ENCODE peak calls at places on chromosomes 13 and 19, in four cellular contexts. One of them, this sample, is unnamed.

GRCh38 chr19:49771674-49772139 is 4.9 kb downstream of the AP2A1 start:
- DNase-seq in K562: no peak
- DNase-seq in WTC11: no peak
- DNase-seq in H1: no peak
- DNase-seq in this sample: no peak

GRCh38 chr19:14112809-14113385 is 4.7 kb downstream of the PRKACA start:
- DNase-seq in WTC11: no peak
- DNase-seq in H1: no peak
- DNase-seq in K562: no peak
- DNase-seq in this sample: no peak

GRCh38 chr19:17526922-17527321 is 15.5 kb downstream of the PGLS start:
- DNase-seq in WTC11: no peak
- DNase-seq in H1: no peak
- DNase-seq in K562: no peak
- DNase-seq in this sample: no peak

GRCh38 chr19:10291554-10292205 is 1.9 kb downstream of the ICAM5 start:
- DNase-seq in K562: no peak
- DNase-seq in WTC11: no peak
- DNase-seq in H1: peak; percentile 55
- DNase-seq in this sample: no peak

GRCh38 chr13:113591750-113592149 is 7.2 kb downstream of the TFDP1 start:
- DNase-seq in H1: peak; percentile 33
- DNase-seq in WTC11: no peak
- DNase-seq in K562: no peak
- DNase-seq in this sample: peak; percentile 11

GRCh38 chr19:50638576-50638975 is 1.1 kb downstream of the SYT3 start:
- DNase-seq in H1: no peak
- DNase-seq in K562: no peak
- DNase-seq in WTC11: no peak
- DNase-seq in this sample: no peak

GRCh38 chr19:2964874-2965273 is 12.5 kb upstream of the TLE6 start:
- DNase-seq in K562: no peak
- DNase-seq in H1: no peak
- DNase-seq in WTC11: no peak
- DNase-seq in this sample: no peak

GRCh38 chr19:36128392-36128736 is 11.5 kb upstream of the CAPNS1 start:
- DNase-seq in WTC11: peak; percentile 44
- DNase-seq in K562: peak; percentile 29
- DNase-seq in H1: no peak
- DNase-seq in this sample: peak; percentile 44

GRCh38 chr13:40026741-40027140 is 371.3 kb downstream of the COG6 start:
- DNase-seq in K562: no peak
- DNase-seq in WTC11: no peak
- DNase-seq in H1: no peak
- DNase-seq in this sample: no peak

GRCh38 chr19:36225219-36225892 is 10.4 kb downstream of the ZNF146 start:
- DNase-seq in K562: no peak
- DNase-seq in WTC11: no peak
- DNase-seq in H1: no peak
- DNase-seq in this sample: no peak

GRCh38 chr19:11673608-11674041 is 65.1 kb downstream of the ZNF823 start:
- DNase-seq in H1: peak; percentile 80
- DNase-seq in WTC11: peak; percentile 84
- DNase-seq in K562: peak; percentile 37
- DNase-seq in this sample: no peak

GRCh38 chr19:48182434-48182833 is 12.0 kb downstream of the ZSWIM9 start:
- DNase-seq in H1: peak; percentile 54
- DNase-seq in WTC11: peak; percentile 32
- DNase-seq in K562: no peak
- DNase-seq in this sample: no peak

GRCh38 chr19:11381535-11382369 is 2.4 kb downstream of the EPOR start:
- DNase-seq in K562: no peak
- DNase-seq in WTC11: peak; percentile 89
- DNase-seq in H1: peak; percentile 90
- DNase-seq in this sample: peak; percentile 82

GRCh38 chr19:55670280-55671053 is 4.6 kb upstream of the EPN1 start:
- DNase-seq in H1: no peak
- DNase-seq in K562: no peak
- DNase-seq in WTC11: peak; percentile 31
- DNase-seq in this sample: no peak

GRCh38 chr19:21487969-21488368 is 17.4 kb upstream of the ZNF429 start:
- DNase-seq in K562: no peak
- DNase-seq in WTC11: no peak
- DNase-seq in H1: no peak
- DNase-seq in this sample: no peak

GRCh38 chr19:48284891-48285290 is 15.0 kb downstream of the ZNF114 start:
- DNase-seq in H1: no peak
- DNase-seq in WTC11: no peak
- DNase-seq in K562: no peak
- DNase-seq in this sample: no peak

GRCh38 chr13:112574476-112575294 is 13.3 kb downstream of the TUBGCP3 start:
- DNase-seq in H1: no peak
- DNase-seq in K562: no peak
- DNase-seq in WTC11: no peak
- DNase-seq in this sample: no peak

GRCh38 chr13:99067160-99067985 is 89.5 kb upstream of the DOCK9 start:
- DNase-seq in K562: no peak
- DNase-seq in WTC11: no peak
- DNase-seq in H1: no peak
- DNase-seq in this sample: no peak

GRCh38 chr19:18725755-18726416 is 42.4 kb downstream of the CRTC1 start:
- DNase-seq in H1: no peak
- DNase-seq in K562: no peak
- DNase-seq in WTC11: no peak
- DNase-seq in this sample: no peak

GRCh38 chr19:19192910-19193423 is 909 bp downstream of the RFXANK start:
- DNase-seq in H1: no peak
- DNase-seq in K562: peak; percentile 66
- DNase-seq in WTC11: no peak
- DNase-seq in this sample: no peak

GRCh38 chr19:4715529-4716221 is 8.0 kb downstream of the DPP9 start:
- DNase-seq in K562: no peak
- DNase-seq in WTC11: no peak
- DNase-seq in H1: no peak
- DNase-seq in this sample: peak; percentile 15

GRCh38 chr19:31340059-31341025 is 8.9 kb downstream of the TSHZ3 start:
- DNase-seq in WTC11: no peak
- DNase-seq in K562: no peak
- DNase-seq in H1: peak; percentile 45
- DNase-seq in this sample: peak; percentile 74

GRCh38 chr19:4454952-4455738 is 2.4 kb downstream of the UBXN6 start:
- DNase-seq in WTC11: no peak
- DNase-seq in K562: peak; percentile 75
- DNase-seq in H1: no peak
- DNase-seq in this sample: no peak

GRCh38 chr19:38234615-38235014 is 10.6 kb upstream of the DPF1 start:
- DNase-seq in K562: no peak
- DNase-seq in H1: no peak
- DNase-seq in WTC11: no peak
- DNase-seq in this sample: no peak

GRCh38 chr13:110417537-110417908 is 110.4 kb downstream of the COL4A2 start:
- DNase-seq in WTC11: no peak
- DNase-seq in K562: no peak
- DNase-seq in H1: no peak
- DNase-seq in this sample: no peak

GRCh38 chr19:6253886-6254285 is 25.9 kb downstream of the MLLT1 start:
- DNase-seq in K562: no peak
- DNase-seq in WTC11: no peak
- DNase-seq in H1: no peak
- DNase-seq in this sample: no peak

GRCh38 chr19:6092329-6093286 is 17.7 kb downstream of the RFX2 start:
- DNase-seq in WTC11: peak; percentile 68
- DNase-seq in H1: no peak
- DNase-seq in K562: peak; percentile 79
- DNase-seq in this sample: no peak

GRCh38 chr13:109867766-109868165 is 81.4 kb upstream of the IRS2 start:
- DNase-seq in H1: no peak
- DNase-seq in K562: no peak
- DNase-seq in WTC11: no peak
- DNase-seq in this sample: no peak

GRCh38 chr13:83325454-83325853 is 556.8 kb downstream of the SLITRK1 start:
- DNase-seq in K562: no peak
- DNase-seq in H1: no peak
- DNase-seq in WTC11: no peak
- DNase-seq in this sample: no peak

GRCh38 chr13:111121421-111121820 is 6.3 kb downstream of the ARHGEF7 start:
- DNase-seq in K562: no peak
- DNase-seq in H1: peak; percentile 40
- DNase-seq in WTC11: no peak
- DNase-seq in this sample: no peak

GRCh38 chr13:21434588-21434987 is 24.5 kb downstream of the ZDHHC20 start:
- DNase-seq in K562: no peak
- DNase-seq in WTC11: no peak
- DNase-seq in H1: no peak
- DNase-seq in this sample: no peak

GRCh38 chr13:85521586-85521985 is 277.6 kb downstream of the SLITRK6 start:
- DNase-seq in WTC11: no peak
- DNase-seq in K562: no peak
- DNase-seq in H1: no peak
- DNase-seq in this sample: no peak

GRCh38 chr19:2032296-2032941 is 16.9 kb upstream of the BTBD2 start:
- DNase-seq in WTC11: no peak
- DNase-seq in K562: no peak
- DNase-seq in H1: peak; percentile 55
- DNase-seq in this sample: peak; percentile 91

GRCh38 chr19:19677579-19677978 is 8.9 kb downstream of the ZNF101 start:
- DNase-seq in H1: no peak
- DNase-seq in K562: no peak
- DNase-seq in WTC11: no peak
- DNase-seq in this sample: no peak

GRCh38 chr13:50213526-50213925 is 198.3 kb downstream of the KCNRG start:
- DNase-seq in H1: no peak
- DNase-seq in K562: no peak
- DNase-seq in WTC11: no peak
- DNase-seq in this sample: no peak

DNA sequence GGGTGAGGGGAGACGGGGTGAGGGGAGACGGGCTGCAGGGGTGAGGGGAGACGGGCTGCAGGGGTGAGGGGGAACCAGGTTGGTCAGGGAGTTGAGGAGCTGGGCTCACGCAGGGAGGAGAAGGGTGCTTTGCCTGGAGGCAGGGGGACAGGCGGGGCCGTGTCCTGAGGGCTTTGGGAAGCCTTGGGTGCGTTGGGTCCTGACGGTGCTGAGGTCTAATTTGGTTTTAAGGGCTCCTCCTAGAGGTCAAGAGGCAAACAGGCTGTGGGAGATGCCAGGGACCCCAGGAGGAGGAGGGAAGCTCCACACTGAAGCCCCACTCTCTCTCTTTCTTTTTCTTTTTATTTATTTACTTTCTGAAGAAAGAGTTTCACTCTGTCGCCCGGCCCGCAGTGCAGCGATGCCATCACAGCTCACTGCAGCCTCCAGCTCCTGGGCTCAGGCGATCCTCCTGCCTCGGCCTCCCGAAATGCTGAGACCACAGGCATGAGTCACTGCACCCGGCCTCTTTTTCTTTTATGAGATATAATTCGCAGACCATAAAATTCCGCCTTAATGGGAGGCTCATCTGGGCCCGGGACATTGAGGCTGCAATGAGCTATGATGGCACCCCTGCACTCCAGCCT is 9.3 kb upstream of the MISP start:
- DNase-seq in H1: no peak
- DNase-seq in WTC11: peak; percentile 68
- DNase-seq in K562: peak; percentile 73
- DNase-seq in this sample: peak; percentile 71
- TF ChIP-seq TEAD4 in H1: no peak
- TF ChIP-seq TEAD4 in WTC11: no peak
- TF ChIP-seq TEAD4 in K562: no peak
- TF ChIP-seq TEAD4 in this sample: no peak

GRCh38 chr19:46716672-46717033 is 261 bp downstream of the PRKD2 start:
- DNase-seq in WTC11: no peak
- DNase-seq in H1: no peak
- DNase-seq in K562: peak; percentile 40
- DNase-seq in this sample: no peak

GRCh38 chr19:46718934-46719551 is 2.1 kb upstream of the PRKD2 start:
- DNase-seq in WTC11: no peak
- DNase-seq in H1: no peak
- DNase-seq in K562: no peak
- DNase-seq in this sample: no peak

GRCh38 chr19:46717034-46717715 is at the start of gene PRKD2:
- DNase-seq in K562: peak; percentile 97
- DNase-seq in H1: peak; percentile 100
- DNase-seq in WTC11: peak; percentile 97
- DNase-seq in this sample: peak; percentile 98

GRCh38 chr19:46718157-46718933 is 1.4 kb upstream of the PRKD2 start:
- DNase-seq in K562: no peak
- DNase-seq in H1: peak; percentile 61
- DNase-seq in WTC11: peak; percentile 39
- DNase-seq in this sample: no peak

DNA sequence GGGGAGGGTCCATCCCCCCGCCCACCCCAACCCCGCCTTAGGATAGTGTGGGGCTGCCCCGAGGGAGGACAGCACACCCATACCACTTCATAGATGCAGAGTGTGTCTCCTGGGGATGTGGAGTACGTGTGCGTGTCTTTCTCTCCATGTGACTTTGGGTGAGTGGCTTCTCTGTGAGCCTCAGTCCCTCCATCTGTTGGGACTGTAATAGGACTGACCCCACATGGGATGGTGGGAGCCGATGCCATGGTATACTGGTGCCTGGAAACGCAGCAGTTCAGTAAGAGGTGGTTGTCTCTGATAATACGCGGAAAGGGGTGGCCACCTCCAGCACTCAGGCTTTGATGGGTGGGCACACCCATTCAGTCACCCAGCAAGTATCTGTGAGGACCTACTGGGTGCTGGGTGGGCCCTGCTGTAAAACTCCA is 816 bp upstream of the PRKD2 start:
- DNase-seq in H1: peak; percentile 58
- DNase-seq in WTC11: no peak
- DNase-seq in K562: no peak
- DNase-seq in this sample: no peak
- TF ChIP-seq TEAD4 in H1: no peak
- TF ChIP-seq TEAD4 in WTC11: no peak
- TF ChIP-seq TEAD4 in K562: no peak
- TF ChIP-seq TEAD4 in this sample: no peak

GRCh38 chr13:43911871-43912270 is 32.2 kb downstream of the LACC1 start:
- DNase-seq in WTC11: no peak
- DNase-seq in H1: no peak
- DNase-seq in K562: no peak
- DNase-seq in this sample: no peak
- TF ChIP-seq TEAD4 in WTC11: no peak
- TF ChIP-seq TEAD4 in H1: no peak
- TF ChIP-seq TEAD4 in K562: no peak
- TF ChIP-seq TEAD4 in this sample: no peak

GRCh38 chr19:29211562-29212416 is 1.2 kb downstream of the UQCRFS1 start:
- DNase-seq in H1: no peak
- DNase-seq in K562: peak; percentile 18
- DNase-seq in WTC11: no peak
- DNase-seq in this sample: peak; percentile 14
- TF ChIP-seq TEAD4 in H1: no peak
- TF ChIP-seq TEAD4 in K562: no peak
- TF ChIP-seq TEAD4 in WTC11: no peak
- TF ChIP-seq TEAD4 in this sample: no peak